ENCODE peak calls at places on chromosomes 13 and 19, in seven cellular contexts. One of them, this sample, is unnamed.

GRCh38 chr13:84121456-84121855 is 239.2 kb upstream of the SLITRK1 start:
- DNase-seq in keratinocyte: no peak
- DNase-seq in stimulated activated naive B cell treated with anti-CD40 and anti-IgM and Interleukin-4, amounts not matched to agents 10 μg/mL and 1 μg/mL and 100 μg/mL, for 72 hours: no peak
- DNase-seq in stimulated activated CD8-positive, alpha-beta memory T cell treated with anti-CD3 and anti-CD28 coated beads, Interleukin-7, amount 100 ng/mL, for 1 hour: no peak
- DNase-seq in NCI-H510A treated with DMSO at 0.1 percent for 48 hours: no peak
- DNase-seq in NCI-H1694: no peak
- DNase-seq in PC-3: no peak
- DNase-seq in this sample: no peak

GRCh38 chr13:89925107-89925506 is 1422.4 kb upstream of the MIR17HG start:
- DNase-seq in keratinocyte: no peak
- DNase-seq in stimulated activated naive B cell treated with anti-CD40 and anti-IgM and Interleukin-4, amounts not matched to agents 10 μg/mL and 1 μg/mL and 100 μg/mL, for 72 hours: no peak
- DNase-seq in stimulated activated CD8-positive, alpha-beta memory T cell treated with anti-CD3 and anti-CD28 coated beads, Interleukin-7, amount 100 ng/mL, for 1 hour: no peak
- DNase-seq in NCI-H510A treated with DMSO at 0.1 percent for 48 hours: peak
- DNase-seq in NCI-H1694: peak
- DNase-seq in PC-3: peak
- DNase-seq in this sample: no peak

GRCh38 chr19:45153339-45154063 is 7.3 kb downstream of the NKPD1 start:
- DNase-seq in keratinocyte: no peak
- DNase-seq in stimulated activated naive B cell treated with anti-CD40 and anti-IgM and Interleukin-4, amounts not matched to agents 10 μg/mL and 1 μg/mL and 100 μg/mL, for 72 hours: no peak
- DNase-seq in stimulated activated CD8-positive, alpha-beta memory T cell treated with anti-CD3 and anti-CD28 coated beads, Interleukin-7, amount 100 ng/mL, for 1 hour: no peak
- DNase-seq in NCI-H510A treated with DMSO at 0.1 percent for 48 hours: no peak
- DNase-seq in NCI-H1694: no peak
- DNase-seq in PC-3: no peak
- DNase-seq in this sample: no peak

GRCh38 chr13:31878955-31879354 is 139.6 kb downstream of the RXFP2 start:
- DNase-seq in keratinocyte: no peak
- DNase-seq in stimulated activated naive B cell treated with anti-CD40 and anti-IgM and Interleukin-4, amounts not matched to agents 10 μg/mL and 1 μg/mL and 100 μg/mL, for 72 hours: no peak
- DNase-seq in stimulated activated CD8-positive, alpha-beta memory T cell treated with anti-CD3 and anti-CD28 coated beads, Interleukin-7, amount 100 ng/mL, for 1 hour: no peak
- DNase-seq in NCI-H510A treated with DMSO at 0.1 percent for 48 hours: no peak
- DNase-seq in NCI-H1694: no peak
- DNase-seq in PC-3: no peak
- DNase-seq in this sample: no peak

GRCh38 chr19:51726049-51726448 is 2.3 kb upstream of the HAS1 start:
- DNase-seq in keratinocyte: peak
- DNase-seq in stimulated activated naive B cell treated with anti-CD40 and anti-IgM and Interleukin-4, amounts not matched to agents 10 μg/mL and 1 μg/mL and 100 μg/mL, for 72 hours: no peak
- DNase-seq in stimulated activated CD8-positive, alpha-beta memory T cell treated with anti-CD3 and anti-CD28 coated beads, Interleukin-7, amount 100 ng/mL, for 1 hour: no peak
- DNase-seq in NCI-H510A treated with DMSO at 0.1 percent for 48 hours: no peak
- DNase-seq in NCI-H1694: no peak
- DNase-seq in PC-3: no peak
- DNase-seq in this sample: peak

GRCh38 chr19:39112338-39112890 is 13.2 kb upstream of the PAK4 start:
- DNase-seq in keratinocyte: peak
- DNase-seq in stimulated activated naive B cell treated with anti-CD40 and anti-IgM and Interleukin-4, amounts not matched to agents 10 μg/mL and 1 μg/mL and 100 μg/mL, for 72 hours: no peak
- DNase-seq in stimulated activated CD8-positive, alpha-beta memory T cell treated with anti-CD3 and anti-CD28 coated beads, Interleukin-7, amount 100 ng/mL, for 1 hour: no peak
- DNase-seq in NCI-H510A treated with DMSO at 0.1 percent for 48 hours: no peak
- DNase-seq in NCI-H1694: no peak
- DNase-seq in PC-3: peak
- DNase-seq in this sample: peak

GRCh38 chr13:113956571-113956970 is 17.3 kb downstream of the C13orf46 start:
- DNase-seq in keratinocyte: no peak
- DNase-seq in stimulated activated naive B cell treated with anti-CD40 and anti-IgM and Interleukin-4, amounts not matched to agents 10 μg/mL and 1 μg/mL and 100 μg/mL, for 72 hours: no peak
- DNase-seq in stimulated activated CD8-positive, alpha-beta memory T cell treated with anti-CD3 and anti-CD28 coated beads, Interleukin-7, amount 100 ng/mL, for 1 hour: no peak
- DNase-seq in NCI-H510A treated with DMSO at 0.1 percent for 48 hours: no peak
- DNase-seq in NCI-H1694: no peak
- DNase-seq in PC-3: no peak
- DNase-seq in this sample: no peak

GRCh38 chr13:40503026-40503425 is 163.4 kb downstream of the FOXO1 start:
- DNase-seq in keratinocyte: no peak
- DNase-seq in stimulated activated naive B cell treated with anti-CD40 and anti-IgM and Interleukin-4, amounts not matched to agents 10 μg/mL and 1 μg/mL and 100 μg/mL, for 72 hours: no peak
- DNase-seq in stimulated activated CD8-positive, alpha-beta memory T cell treated with anti-CD3 and anti-CD28 coated beads, Interleukin-7, amount 100 ng/mL, for 1 hour: no peak
- DNase-seq in NCI-H510A treated with DMSO at 0.1 percent for 48 hours: no peak
- DNase-seq in NCI-H1694: no peak
- DNase-seq in PC-3: no peak
- DNase-seq in this sample: no peak

GRCh38 chr13:43861863-43862262 is 17.7 kb downstream of the CCDC122 start:
- DNase-seq in keratinocyte: no peak
- DNase-seq in stimulated activated naive B cell treated with anti-CD40 and anti-IgM and Interleukin-4, amounts not matched to agents 10 μg/mL and 1 μg/mL and 100 μg/mL, for 72 hours: no peak
- DNase-seq in stimulated activated CD8-positive, alpha-beta memory T cell treated with anti-CD3 and anti-CD28 coated beads, Interleukin-7, amount 100 ng/mL, for 1 hour: no peak
- DNase-seq in NCI-H510A treated with DMSO at 0.1 percent for 48 hours: no peak
- DNase-seq in NCI-H1694: no peak
- DNase-seq in PC-3: no peak
- DNase-seq in this sample: no peak

GRCh38 chr19:48737360-48737998 is 2.9 kb downstream of the RASIP1 start:
- DNase-seq in keratinocyte: no peak
- DNase-seq in stimulated activated naive B cell treated with anti-CD40 and anti-IgM and Interleukin-4, amounts not matched to agents 10 μg/mL and 1 μg/mL and 100 μg/mL, for 72 hours: no peak
- DNase-seq in stimulated activated CD8-positive, alpha-beta memory T cell treated with anti-CD3 and anti-CD28 coated beads, Interleukin-7, amount 100 ng/mL, for 1 hour: no peak
- DNase-seq in NCI-H510A treated with DMSO at 0.1 percent for 48 hours: no peak
- DNase-seq in NCI-H1694: no peak
- DNase-seq in PC-3: no peak
- DNase-seq in this sample: no peak